ENCODE peak calls at places on chromosomes 1 and 21, in five cellular contexts. U is NCI-H748 treated with DMSO at 0.1 percent for 48 hours; F is stimulated activated CD4-positive, alpha-beta T cell treated with anti-CD3 and anti-CD28 coated beads, Interleukin-4, amount 100 ng/mL, for 24 hours; Z is choroid plexus epithelial cell; C is ascending aorta. S is an unnamed sample.

GRCh38 chr1:224730950-224731349 is 114.8 kb downstream of the CNIH3 start:
- DNase-seq in U (no peak), F (no peak), Z (peak; percentile 31), C (no peak), S (no peak)

GRCh38 chr1:54813479-54814147 is 12.5 kb upstream of the TTC22 start:
- DNase-seq in U (no peak), F (no peak), Z (no peak), C (no peak), S (no peak)

GRCh38 chr1:204959374-204959773 is 83.6 kb upstream of the CNTN2 start:
- DNase-seq in U (no peak), F (no peak), Z (no peak), C (no peak), S (no peak)

GRCh38 chr1:159591981-159592380 is 4.4 kb downstream of the APCS start:
- DNase-seq in U (no peak), F (no peak), Z (no peak), C (no peak), S (no peak)

GRCh38 chr21:45293214-45293725 is 5.6 kb upstream of the POFUT2 start:
- DNase-seq in U (no peak), F (peak; percentile 3), Z (peak; percentile 49), C (no peak), S (no peak)

GRCh38 chr1:163442214-163442765 is 120.5 kb downstream of the NUF2 start:
- DNase-seq in U (no peak), F (no peak), Z (no peak), C (no peak), S (no peak)

GRCh38 chr1:67683306-67683705 is 1.7 kb upstream of the GADD45A start:
- DNase-seq in U (no peak), F (no peak), Z (peak; percentile 78), C (no peak), S (no peak)

GRCh38 chr21:45154511-45155508 is 80.4 kb downstream of the ADARB1 start:
- DNase-seq in U (no peak), F (peak; percentile 33), Z (peak; percentile 93), C (no peak), S (no peak)

GRCh38 chr1:75125161-75125681 is 9.0 kb upstream of the LHX8 start:
- DNase-seq in U (no peak), F (no peak), Z (no peak), C (no peak), S (no peak)

GRCh38 chr1:147168626-147169058 is 3.6 kb downstream of the PRKAB2 start:
- DNase-seq in U (peak; percentile 38), F (no peak), Z (peak; percentile 52), C (no peak), S (peak; percentile 93)

GRCh38 chr1:50917796-50918137 is 42.3 kb downstream of the FAF1 start:
- DNase-seq in U (no peak), F (no peak), Z (no peak), C (no peak), S (no peak)

GRCh38 chr1:14140800-14141526 is 441.0 kb downstream of the PRDM2 start:
- DNase-seq in U (no peak), F (no peak), Z (peak; percentile 5), C (no peak), S (no peak)

S was measured in NCI-H82.